ENCODE peak calls at places on chromosomes 3 and 15, in nine cellular contexts. C is HepG2, E is adipocyte, V is mesendoderm, P is GM23248, U is GM12878, S is endothelial cell of umbilical vein, A is NT2/D1, R is mammary epithelial cell. W is an unnamed sample.

GRCh38 chr3:127486337-127486944 is 104.1 kb downstream of the TPRA1 start:
- DNase-seq in C (no peak), E (no peak), V (no peak), P (no peak), U (no peak), S (no peak), A (no peak), R (no peak), W (no peak)

GRCh38 chr3:155158361-155159037 is 78.4 kb downstream of the MME start:
- DNase-seq in C (no peak), E (peak; percentile 17), V (no peak), P (no peak), U (no peak), S (no peak), A (no peak), R (no peak), W (peak; percentile 78)

GRCh38 chr15:93382196-93382820 is 293.3 kb upstream of the RGMA start:
- DNase-seq in C (no peak), E (no peak), V (no peak), P (no peak), U (no peak), S (no peak), A (no peak), R (no peak), W (no peak)

GRCh38 chr3:161475905-161476304 is 20.7 kb upstream of the OTOL1 start:
- DNase-seq in C (peak; percentile 50), E (peak; percentile 30), V (no peak), P (peak; percentile 16), U (no peak), S (no peak), A (no peak), R (peak; percentile 67), W (no peak)

GRCh38 chr3:123637131-123637530 is 52.3 kb upstream of the HACD2 start:
- DNase-seq in C (no peak), E (no peak), V (peak; percentile 76), P (no peak), U (no peak), S (no peak), A (peak; percentile 44), R (no peak), W (no peak)

GRCh38 chr3:21273256-21273999 is 477.6 kb downstream of the ZNF385D start:
- DNase-seq in C (no peak), E (peak; percentile 68), V (no peak), P (peak; percentile 65), U (no peak), S (peak; percentile 23), A (no peak), R (no peak), W (peak; percentile 80)

GRCh38 chr15:62940755-62941361 is 101.7 kb upstream of the TPM1 start:
- DNase-seq in C (no peak), E (peak; percentile 96), V (peak; percentile 10), P (peak; percentile 98), U (no peak), S (peak; percentile 25), A (no peak), R (peak; percentile 95), W (peak; percentile 96)

GRCh38 chr3:49803464-49804140 is 541 bp downstream of the INKA1 start:
- DNase-seq in C (no peak), E (peak; percentile 88), V (no peak), P (peak; percentile 60), U (no peak), S (peak; percentile 69), A (no peak), R (peak; percentile 90), W (peak; percentile 47)

GRCh38 chr15:27704939-27705514 is 394.1 kb downstream of the OCA2 start:
- DNase-seq in C (no peak), E (no peak), V (no peak), P (no peak), U (no peak), S (no peak), A (no peak), R (no peak), W (no peak)

GRCh38 chr15:29921130-29921601 is 98.9 kb upstream of the TJP1 start:
- DNase-seq in C (peak; percentile 18), E (no peak), V (peak; percentile 99), P (no peak), U (no peak), S (no peak), A (no peak), R (peak; percentile 71), W (peak; percentile 40)

GRCh38 chr15:29925227-29926082 is 103.2 kb upstream of the TJP1 start:
- DNase-seq in C (peak; percentile 57), E (peak; percentile 86), V (peak; percentile 94), P (peak; percentile 80), U (no peak), S (peak; percentile 72), A (peak; percentile 74), R (peak; percentile 93), W (peak; percentile 79)

GRCh38 chr15:29926083-29926388 is 103.8 kb upstream of the TJP1 start:
- DNase-seq in C (no peak), E (no peak), V (no peak), P (no peak), U (no peak), S (no peak), A (no peak), R (no peak), W (no peak)

GRCh38 chr15:29922191-29922590 is 99.9 kb upstream of the TJP1 start:
- DNase-seq in C (no peak), E (no peak), V (no peak), P (no peak), U (no peak), S (no peak), A (no peak), R (no peak), W (no peak)

GRCh38 chr15:29924750-29925149 is 102.5 kb upstream of the TJP1 start:
- DNase-seq in C (peak; percentile 60), E (peak; percentile 65), V (peak; percentile 100), P (peak; percentile 48), U (no peak), S (peak; percentile 54), A (peak; percentile 87), R (peak; percentile 20), W (peak; percentile 93)
- H3K9ac ChIP-seq in C (no peak overlapping the region), E (no peak overlapping the region), V (no peak overlapping the region), P (no peak overlapping the region), U (no peak overlapping the region), S (no peak overlapping the region), A (no peak overlapping the region), R (no peak overlapping the region), W (no peak overlapping the region)

GRCh38 chr3:187063286-187064081 is 75.8 kb downstream of the RPL39L start:
- DNase-seq in C (peak; percentile 89), E (no peak), V (peak; percentile 84), P (no peak), U (no peak), S (no peak), A (no peak), R (peak; percentile 79), W (peak; percentile 53)
- H3K9ac ChIP-seq in C (peak overlapping the region; percentile 53), E (peak overlapping the region; percentile 20), V (peak overlapping the region; percentile 13), P (no peak overlapping the region), U (no peak overlapping the region), S (no peak overlapping the region), A (no peak overlapping the region), R (peak overlapping the region; percentile 56), W (no peak overlapping the region)

GRCh38 chr3:185936814-185937688 is 763 bp downstream of the TRA2B start:
- DNase-seq in C (peak; percentile 64), E (peak; percentile 95), V (peak; percentile 92), P (peak; percentile 96), U (peak; percentile 48), S (peak; percentile 89), A (peak; percentile 70), R (peak; percentile 79), W (peak; percentile 90)

GRCh38 chr3:185933374-185933950 is 4.4 kb downstream of the TRA2B start:
- DNase-seq in C (no peak), E (no peak), V (no peak), P (no peak), U (no peak), S (no peak), A (no peak), R (no peak), W (no peak)

GRCh38 chr3:185935465-185936263 is 2.1 kb downstream of the TRA2B start:
- DNase-seq in C (no peak), E (peak; percentile 61), V (peak; percentile 45), P (peak; percentile 63), U (no peak), S (peak; percentile 28), A (no peak), R (peak; percentile 37), W (no peak)

GRCh38 chr3:185932213-185932612 is 5.6 kb downstream of the TRA2B start:
- DNase-seq in C (no peak), E (no peak), V (no peak), P (peak; percentile 50), U (no peak), S (peak; percentile 39), A (no peak), R (no peak), W (peak; percentile 23)

DNA sequence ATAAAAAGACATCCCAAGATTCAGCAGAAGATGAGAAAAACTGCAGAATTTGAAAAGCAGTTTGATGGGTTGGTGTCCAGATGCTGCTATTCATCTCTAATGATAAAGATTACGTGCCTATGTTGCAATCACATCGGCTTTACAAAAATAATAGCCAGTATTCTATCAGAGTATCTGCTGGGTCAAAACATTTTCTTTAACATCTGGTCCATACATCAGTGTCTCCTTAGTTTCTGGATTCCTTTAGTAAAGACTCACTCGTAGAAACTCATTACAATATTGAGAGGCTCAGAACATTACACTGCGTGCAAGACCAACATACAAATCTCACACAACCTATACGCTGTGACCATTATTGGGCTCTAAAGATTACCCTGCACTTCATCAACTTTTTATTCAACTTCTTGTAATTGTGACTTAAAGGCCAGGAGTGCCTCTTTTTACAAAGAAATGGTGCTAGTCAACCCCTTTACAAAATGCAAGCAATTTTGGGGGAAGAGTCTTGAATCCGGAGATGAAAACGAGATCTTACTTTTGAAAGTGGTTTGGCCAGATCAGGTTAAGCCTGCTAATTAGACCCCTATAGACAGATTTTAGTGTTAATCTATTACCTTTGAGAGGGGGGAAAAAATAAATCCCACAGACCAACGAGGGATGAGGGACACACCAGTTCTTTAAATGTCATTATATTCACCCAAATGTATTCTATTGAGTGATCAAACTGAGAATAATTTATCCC is 2.9 kb downstream of the TRA2B start:
- DNase-seq in C (no peak), E (peak; percentile 59), V (no peak), P (peak; percentile 49), U (no peak), S (peak; percentile 31), A (no peak), R (peak; percentile 29), W (peak; percentile 48)
- H3K9ac ChIP-seq in C (peak overlapping the region; percentile 99), E (peak overlapping the region; percentile 97), V (peak overlapping the region; percentile 100), P (peak overlapping the region; percentile 100), U (peak overlapping the region; percentile 100), S (peak overlapping the region; percentile 94), A (peak overlapping the region; percentile 100), R (peak overlapping the region; percentile 100), W (peak overlapping the region; percentile 38)

GRCh38 chr3:45387171-45387570 is 1.2 kb upstream of the LARS2 start:
- DNase-seq in C (no peak), E (no peak), V (no peak), P (peak; percentile 25), U (no peak), S (no peak), A (no peak), R (peak; percentile 31), W (no peak)

DNA sequence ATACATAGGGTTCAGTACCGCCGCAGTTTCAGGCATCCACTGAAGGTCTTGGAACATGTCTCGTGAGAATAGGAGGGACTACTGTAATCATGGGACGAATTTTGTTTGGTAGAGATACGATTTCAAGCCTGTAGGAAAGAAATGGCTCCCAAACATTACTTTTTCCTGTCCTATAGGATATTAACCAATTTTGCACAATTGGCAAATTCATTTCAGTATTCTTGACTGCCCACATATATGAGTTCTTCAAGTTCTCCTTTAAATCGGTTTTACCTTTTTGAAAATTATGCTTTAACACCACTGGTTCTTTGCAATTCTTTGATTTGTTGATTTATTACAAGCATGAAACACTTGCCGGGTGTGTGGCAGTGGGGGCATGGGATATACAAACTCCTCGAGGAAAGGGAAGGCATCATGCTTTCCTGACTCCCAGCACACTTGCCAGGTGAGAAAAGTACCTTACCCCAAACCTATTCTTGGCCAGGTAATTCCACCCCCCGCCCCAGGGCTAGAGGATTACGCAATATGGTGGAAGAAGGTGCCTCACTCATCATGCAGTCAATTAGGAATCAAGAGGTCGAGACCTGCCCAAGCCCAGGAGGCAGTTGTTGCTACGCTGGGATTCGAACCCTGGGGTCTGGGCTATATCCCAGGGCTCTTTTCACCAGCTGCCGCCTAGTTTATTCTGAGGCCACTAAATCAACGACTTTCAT is 584 bp upstream of the LARS2 start:
- DNase-seq in C (no peak), E (no peak), V (no peak), P (no peak), U (no peak), S (no peak), A (no peak), R (no peak), W (no peak)
- H3K9ac ChIP-seq in C (peak overlapping the region; percentile 87), E (peak overlapping the region; percentile 90), V (peak overlapping the region; percentile 76), P (peak overlapping the region; percentile 85), U (peak overlapping the region; percentile 57), S (peak overlapping the region; percentile 34), A (peak overlapping the region; percentile 65), R (peak overlapping the region; percentile 30), W (peak overlapping the region; percentile 29)

W was measured in fibroblast of lung.